ENCODE peak calls at places on chromosome 16, in four cellular contexts. M, T, J and S are unnamed samples.

GRCh38 chr16:87963400-87963799 is 12.2 kb downstream of the BANP start:
- DNase-seq in J (no peak), T (peak), M (peak), S (peak)

GRCh38 chr16:11099672-11100195 is 155.4 kb downstream of the CLEC16A start:
- DNase-seq in T (no peak), M (no peak), J (no peak), S (no peak)

GRCh38 chr16:17414421-17414820 is 56.3 kb downstream of the XYLT1 start:
- DNase-seq in J (no peak), M (no peak), T (no peak), S (no peak)

GRCh38 chr16:79269211-79269863 is 331.2 kb downstream of the MAF start:
- DNase-seq in M (peak), J (no peak), T (no peak), S (no peak)

GRCh38 chr16:14249291-14250032 is 178.3 kb downstream of the MRTFB start:
- DNase-seq in M (no peak), T (peak), J (peak), S (peak)

GRCh38 chr16:78748471-78748929 is 649.0 kb downstream of the WWOX start:
- DNase-seq in J (no peak), M (no peak), T (no peak), S (no peak)

GRCh38 chr16:84999857-85000480 is 11.4 kb downstream of the ZDHHC7 start:
- DNase-seq in M (no peak), J (peak), T (no peak), S (no peak)

GRCh38 chr16:50612849-50613198 is 64.6 kb downstream of the NKD1 start:
- DNase-seq in M (no peak), T (no peak), J (no peak), S (no peak)

GRCh38 chr16:56769674-56770073 is 39.7 kb downstream of the NUP93 start:
- DNase-seq in T (no peak), M (no peak), J (peak), S (no peak)

GRCh38 chr16:75099738-75100615 is 16.6 kb downstream of the LDHD start:
- DNase-seq in M (no peak), T (no peak), J (no peak), S (no peak)